ENCODE peak calls at places on chromosomes 11 and 22, in seven cellular contexts. One of them, this sample, is unnamed.

GRCh38 chr11:33700425-33701271 is at the start of gene C11orf91:
- DNase-seq in hypothalamus: peak
- DNase-seq in cerebellar cortex: peak
- DNase-seq in DMS153: peak
- DNase-seq in skeletal muscle cell: peak
- DNase-seq in astrocyte of the spinal cord: peak
- DNase-seq in DMS53: peak
- DNase-seq in this sample: peak

GRCh38 chr22:30206964-30207363 is 39.6 kb downstream of the LIF start:
- DNase-seq in DMS53: peak
- DNase-seq in hypothalamus: no peak
- DNase-seq in cerebellar cortex: no peak
- DNase-seq in astrocyte of the spinal cord: peak
- DNase-seq in skeletal muscle cell: peak
- DNase-seq in DMS153: no peak
- DNase-seq in this sample: no peak

GRCh38 chr11:128903248-128904041 is 12.3 kb downstream of the KCNJ5 start:
- DNase-seq in astrocyte of the spinal cord: peak
- DNase-seq in skeletal muscle cell: no peak
- DNase-seq in DMS153: no peak
- DNase-seq in DMS53: no peak
- DNase-seq in cerebellar cortex: no peak
- DNase-seq in hypothalamus: no peak
- DNase-seq in this sample: no peak

GRCh38 chr22:41512421-41513194 is 31.7 kb downstream of the POLR3H start:
- DNase-seq in hypothalamus: no peak
- DNase-seq in DMS53: peak
- DNase-seq in cerebellar cortex: peak
- DNase-seq in skeletal muscle cell: no peak
- DNase-seq in DMS153: peak
- DNase-seq in astrocyte of the spinal cord: peak
- DNase-seq in this sample: peak

GRCh38 chr22:35039625-35040024 is 26.3 kb upstream of the ISX start:
- DNase-seq in DMS153: peak
- DNase-seq in hypothalamus: no peak
- DNase-seq in astrocyte of the spinal cord: no peak
- DNase-seq in skeletal muscle cell: no peak
- DNase-seq in cerebellar cortex: no peak
- DNase-seq in DMS53: no peak
- DNase-seq in this sample: no peak

GRCh38 chr11:8038811-8039529 is 42.0 kb upstream of the TUB start:
- DNase-seq in skeletal muscle cell: no peak
- DNase-seq in cerebellar cortex: no peak
- DNase-seq in DMS153: no peak
- DNase-seq in astrocyte of the spinal cord: no peak
- DNase-seq in hypothalamus: no peak
- DNase-seq in DMS53: no peak
- DNase-seq in this sample: no peak

GRCh38 chr11:85809881-85810280 is 1.1 kb downstream of the SYTL2 start:
- DNase-seq in DMS53: peak
- DNase-seq in DMS153: no peak
- DNase-seq in hypothalamus: peak
- DNase-seq in astrocyte of the spinal cord: no peak
- DNase-seq in cerebellar cortex: peak
- DNase-seq in skeletal muscle cell: no peak
- DNase-seq in this sample: no peak

GRCh38 chr11:15213471-15214231 is 98.9 kb downstream of the INSC start:
- DNase-seq in cerebellar cortex: no peak
- DNase-seq in hypothalamus: no peak
- DNase-seq in DMS153: no peak
- DNase-seq in DMS53: no peak
- DNase-seq in astrocyte of the spinal cord: no peak
- DNase-seq in skeletal muscle cell: no peak
- DNase-seq in this sample: no peak

GRCh38 chr22:22158965-22159364 is 85.6 kb upstream of the VPREB1 start:
- DNase-seq in DMS53: no peak
- DNase-seq in hypothalamus: no peak
- DNase-seq in astrocyte of the spinal cord: no peak
- DNase-seq in skeletal muscle cell: no peak
- DNase-seq in cerebellar cortex: no peak
- DNase-seq in DMS153: no peak
- DNase-seq in this sample: no peak

GRCh38 chr11:60790726-60791125 is 5.6 kb downstream of the MS4A10 start:
- DNase-seq in DMS53: no peak
- DNase-seq in cerebellar cortex: no peak
- DNase-seq in astrocyte of the spinal cord: no peak
- DNase-seq in skeletal muscle cell: no peak
- DNase-seq in DMS153: no peak
- DNase-seq in hypothalamus: no peak
- DNase-seq in this sample: no peak

GRCh38 chr11:2096919-2097301 is 42.3 kb downstream of the IGF2 start:
- DNase-seq in DMS153: no peak
- DNase-seq in astrocyte of the spinal cord: no peak
- DNase-seq in hypothalamus: no peak
- DNase-seq in cerebellar cortex: no peak
- DNase-seq in skeletal muscle cell: no peak
- DNase-seq in DMS53: no peak
- DNase-seq in this sample: no peak

GRCh38 chr22:37983860-37984791 is at the start of gene SOX10:
- DNase-seq in astrocyte of the spinal cord: no peak
- DNase-seq in skeletal muscle cell: no peak
- DNase-seq in cerebellar cortex: no peak
- DNase-seq in DMS153: no peak
- DNase-seq in hypothalamus: peak
- DNase-seq in DMS53: no peak
- DNase-seq in this sample: no peak

GRCh38 chr11:106446961-106447360 is 369.5 kb downstream of the AASDHPPT start:
- DNase-seq in DMS153: no peak
- DNase-seq in hypothalamus: no peak
- DNase-seq in astrocyte of the spinal cord: no peak
- DNase-seq in skeletal muscle cell: no peak
- DNase-seq in cerebellar cortex: peak
- DNase-seq in DMS53: no peak
- DNase-seq in this sample: no peak

GRCh38 chr11:118437736-118438125 is 1.4 kb downstream of the KMT2A start:
- DNase-seq in astrocyte of the spinal cord: no peak
- DNase-seq in hypothalamus: no peak
- DNase-seq in DMS53: no peak
- DNase-seq in skeletal muscle cell: no peak
- DNase-seq in cerebellar cortex: peak
- DNase-seq in DMS153: no peak
- DNase-seq in this sample: peak

GRCh38 chr11:124760205-124760652 is 1.9 kb downstream of the ESAM start:
- DNase-seq in skeletal muscle cell: no peak
- DNase-seq in DMS53: no peak
- DNase-seq in astrocyte of the spinal cord: no peak
- DNase-seq in hypothalamus: no peak
- DNase-seq in DMS153: no peak
- DNase-seq in cerebellar cortex: no peak
- DNase-seq in this sample: no peak

GRCh38 chr11:18011633-18012313 is 1.1 kb downstream of the SERGEF start:
- DNase-seq in skeletal muscle cell: no peak
- DNase-seq in hypothalamus: no peak
- DNase-seq in astrocyte of the spinal cord: no peak
- DNase-seq in DMS53: peak
- DNase-seq in cerebellar cortex: peak
- DNase-seq in DMS153: no peak
- DNase-seq in this sample: no peak

GRCh38 chr11:83087035-83087434 is 15.3 kb upstream of the RAB30 start:
- DNase-seq in hypothalamus: no peak
- DNase-seq in cerebellar cortex: peak
- DNase-seq in DMS53: peak
- DNase-seq in DMS153: peak
- DNase-seq in astrocyte of the spinal cord: peak
- DNase-seq in skeletal muscle cell: no peak
- DNase-seq in this sample: no peak

GRCh38 chr11:12410006-12410728 is 32.8 kb downstream of the PARVA start:
- DNase-seq in DMS153: no peak
- DNase-seq in cerebellar cortex: peak
- DNase-seq in skeletal muscle cell: no peak
- DNase-seq in hypothalamus: no peak
- DNase-seq in DMS53: peak
- DNase-seq in astrocyte of the spinal cord: peak
- DNase-seq in this sample: no peak

GRCh38 chr11:73995247-73995646 is 12.6 kb upstream of the UCP2 start:
- DNase-seq in astrocyte of the spinal cord: no peak
- DNase-seq in DMS153: peak
- DNase-seq in cerebellar cortex: no peak
- DNase-seq in hypothalamus: no peak
- DNase-seq in skeletal muscle cell: no peak
- DNase-seq in DMS53: peak
- DNase-seq in this sample: no peak

GRCh38 chr11:123585206-123585605 is 69.2 kb downstream of the SCN3B start:
- DNase-seq in DMS53: no peak
- DNase-seq in skeletal muscle cell: no peak
- DNase-seq in cerebellar cortex: no peak
- DNase-seq in astrocyte of the spinal cord: no peak
- DNase-seq in hypothalamus: no peak
- DNase-seq in DMS153: no peak
- DNase-seq in this sample: no peak

GRCh38 chr22:46464701-46465347 is 72.6 kb downstream of the CELSR1 start:
- DNase-seq in skeletal muscle cell: no peak
- DNase-seq in hypothalamus: no peak
- DNase-seq in DMS53: no peak
- DNase-seq in cerebellar cortex: no peak
- DNase-seq in DMS153: no peak
- DNase-seq in astrocyte of the spinal cord: no peak
- DNase-seq in this sample: no peak